ENCODE peak calls at places on chromosomes 3 and 15, in five cellular contexts. P is astrocyte of the spinal cord, J is K562, Y is neural progenitor cell, I is epithelial cell of esophagus. Q is an unnamed sample.

GRCh38 chr3:38723569-38724391 is 74.3 kb upstream of the SCN5A start:
- DNase-seq in P (no peak), J (peak; percentile 93), Y (no peak), I (no peak), Q (no peak)

GRCh38 chr3:114764056-114764492 is 383.0 kb downstream of the ZBTB20 start:
- DNase-seq in P (peak; percentile 3), J (no peak), Y (no peak), I (peak; percentile 10), Q (no peak)

GRCh38 chr3:135083179-135083578 is 288.1 kb downstream of the EPHB1 start:
- DNase-seq in P (no peak), J (no peak), Y (no peak), I (no peak), Q (no peak)

GRCh38 chr15:25422021-25422420 is 16.8 kb downstream of the UBE3A start:
- DNase-seq in P (no peak), J (no peak), Y (no peak), I (no peak), Q (no peak)

GRCh38 chr15:22890296-22890695 is 51.8 kb downstream of the NIPA2 start:
- DNase-seq in P (no peak), J (no peak), Y (no peak), I (no peak), Q (no peak)

GRCh38 chr15:64092864-64093626 is 593 bp downstream of the CIAO2A start:
- DNase-seq in P (peak; percentile 77), J (peak; percentile 85), Y (peak; percentile 61), I (peak; percentile 32), Q (no peak)

GRCh38 chr3:194491996-194492395 is 5.2 kb upstream of the ATP13A3 start:
- DNase-seq in P (no peak), J (no peak), Y (no peak), I (no peak), Q (no peak)

GRCh38 chr3:134317106-134317947 is 56.9 kb downstream of the AMOTL2 start:
- DNase-seq in P (peak; percentile 50), J (no peak), Y (no peak), I (peak; percentile 84), Q (no peak)

GRCh38 chr3:176651622-176652021 is 545.7 kb downstream of the TBL1XR1 start:
- DNase-seq in P (no peak), J (peak; percentile 7), Y (no peak), I (no peak), Q (no peak)
- TF ChIP-seq CTCF in P (no peak), J (peak; percentile 18), Y (no peak), I (no peak), Q (no peak)

GRCh38 chr3:158540066-158540465 is 30.9 kb upstream of the MLF1 start:
- DNase-seq in P (no peak), J (no peak), Y (no peak), I (no peak), Q (no peak)

DNA sequence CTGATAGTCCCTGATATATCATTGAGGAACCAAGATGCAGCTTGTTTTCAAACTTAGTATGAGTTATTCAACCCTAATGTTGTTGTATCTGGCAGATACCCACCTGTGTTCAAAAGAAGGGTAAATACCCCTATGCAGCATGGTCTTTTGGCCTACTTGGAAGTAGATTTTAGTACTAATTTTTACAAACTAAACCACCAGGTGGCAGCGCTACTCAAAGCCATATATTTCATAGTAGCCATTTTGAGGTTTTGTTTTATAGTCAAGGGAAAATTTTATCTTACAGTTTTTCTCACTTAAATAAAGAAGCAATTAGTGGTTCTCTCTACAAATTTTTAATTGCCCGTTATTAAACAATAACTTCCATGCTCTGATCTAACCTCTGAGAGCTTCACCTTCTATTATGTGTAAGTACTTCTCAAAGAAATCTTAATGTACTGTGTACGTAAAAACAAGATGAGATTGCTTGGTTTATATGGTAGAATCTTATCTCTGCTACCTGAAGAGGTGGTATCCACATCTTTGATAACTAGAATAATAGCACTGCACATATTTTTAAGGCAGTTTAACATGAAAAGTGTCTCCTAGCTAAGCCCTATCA is 31.5 kb upstream of the MLF1 start:
- DNase-seq in P (peak; percentile 72), J (peak; percentile 61), Y (peak; percentile 31), I (peak; percentile 55), Q (peak; percentile 26)
- TF ChIP-seq CTCF in P (peak; percentile 56), J (peak; percentile 63), Y (peak; percentile 61), I (peak; percentile 61), Q (no peak)

GRCh38 chr3:160159346-160159745 is 65.9 kb upstream of the C3orf80 start:
- DNase-seq in P (no peak), J (no peak), Y (no peak), I (no peak), Q (no peak)

GRCh38 chr3:160168290-160168689 is 56.9 kb upstream of the C3orf80 start:
- DNase-seq in P (no peak), J (no peak), Y (no peak), I (no peak), Q (no peak)

GRCh38 chr3:160162440-160162839 is 62.8 kb upstream of the C3orf80 start:
- DNase-seq in P (no peak), J (no peak), Y (peak; percentile 94), I (no peak), Q (no peak)

GRCh38 chr3:160159806-160160205 is 65.4 kb upstream of the C3orf80 start:
- DNase-seq in P (no peak), J (no peak), Y (peak; percentile 27), I (no peak), Q (no peak)

DNA sequence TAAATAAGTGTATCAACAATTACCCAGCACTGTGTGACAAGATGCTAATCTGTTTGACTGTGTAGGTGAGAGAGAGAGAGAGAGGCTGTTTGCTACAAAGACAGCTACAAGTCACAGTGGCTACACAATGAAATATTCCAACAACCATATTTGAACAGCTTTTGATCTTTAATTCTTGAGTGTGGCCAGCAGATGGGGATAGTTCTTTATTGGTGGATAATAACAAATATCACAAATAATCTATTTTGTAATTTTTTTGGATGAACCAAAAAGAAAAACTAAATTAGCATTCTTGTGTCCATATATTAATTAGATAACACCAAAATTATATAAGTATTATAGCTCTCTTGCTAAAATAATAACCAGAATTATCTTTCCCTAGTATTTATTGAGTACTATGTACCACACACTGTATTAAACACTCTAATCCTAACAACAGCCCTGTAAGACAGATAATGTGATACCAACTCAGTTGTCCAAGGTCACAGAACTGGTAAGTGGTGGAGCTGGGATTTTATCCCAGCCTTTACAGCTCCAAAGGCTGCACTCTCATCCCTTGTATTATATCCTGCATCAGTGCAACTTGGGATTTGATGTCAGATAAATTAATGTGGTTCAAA is 61.9 kb upstream of the C3orf80 start:
- DNase-seq in P (peak; percentile 55), J (peak; percentile 14), Y (no peak), I (peak; percentile 42), Q (no peak)
- TF ChIP-seq CTCF in P (peak; percentile 33), J (peak; percentile 64), Y (peak; percentile 29), I (peak; percentile 40), Q (no peak)

DNA sequence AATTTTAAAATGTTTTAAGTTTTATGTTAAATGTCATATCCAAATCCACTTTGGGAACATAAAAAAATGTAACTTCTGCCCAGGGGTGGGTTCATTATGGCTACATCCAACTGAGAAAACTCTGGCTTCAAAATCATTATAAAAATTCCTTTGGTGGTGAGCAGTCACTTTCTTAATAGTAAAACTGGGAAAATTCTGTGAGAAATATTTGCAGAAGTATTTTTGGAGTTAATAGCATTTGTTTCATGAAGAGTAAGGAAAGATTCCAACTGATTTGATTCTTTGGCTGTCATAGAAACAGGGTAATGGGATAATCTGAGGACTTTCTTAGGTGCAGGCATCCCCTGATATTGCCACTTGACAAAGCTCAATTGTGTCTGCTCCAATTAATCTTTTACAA is 38.8 kb downstream of the CPA3 start:
- DNase-seq in P (no peak), J (no peak), Y (no peak), I (no peak), Q (no peak)
- TF ChIP-seq CTCF in P (no peak), J (no peak), Y (no peak), I (no peak), Q (no peak)

DNA sequence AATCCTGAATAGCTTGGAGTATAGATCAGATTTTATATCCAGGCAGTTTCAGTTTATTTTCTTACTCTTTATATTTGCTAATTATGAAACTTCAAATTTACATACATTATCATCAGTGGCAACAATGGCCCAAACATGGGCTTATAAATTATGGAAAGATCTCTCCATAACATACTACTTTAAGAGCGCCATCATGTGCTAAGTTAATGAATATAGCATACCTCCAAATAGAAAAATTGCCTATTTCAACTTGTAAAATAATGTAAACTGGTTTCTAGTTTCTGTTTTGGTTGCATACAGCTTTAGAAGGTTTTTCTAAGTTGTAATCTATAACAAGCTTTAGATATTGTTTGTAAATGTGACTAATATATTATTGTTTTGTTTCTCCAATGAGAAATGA is 531.3 kb upstream of the UBE2E2 start:
- DNase-seq in P (no peak), J (no peak), Y (no peak), I (no peak), Q (no peak)
- TF ChIP-seq CTCF in P (no peak), J (no peak), Y (no peak), I (no peak), Q (no peak)

DNA sequence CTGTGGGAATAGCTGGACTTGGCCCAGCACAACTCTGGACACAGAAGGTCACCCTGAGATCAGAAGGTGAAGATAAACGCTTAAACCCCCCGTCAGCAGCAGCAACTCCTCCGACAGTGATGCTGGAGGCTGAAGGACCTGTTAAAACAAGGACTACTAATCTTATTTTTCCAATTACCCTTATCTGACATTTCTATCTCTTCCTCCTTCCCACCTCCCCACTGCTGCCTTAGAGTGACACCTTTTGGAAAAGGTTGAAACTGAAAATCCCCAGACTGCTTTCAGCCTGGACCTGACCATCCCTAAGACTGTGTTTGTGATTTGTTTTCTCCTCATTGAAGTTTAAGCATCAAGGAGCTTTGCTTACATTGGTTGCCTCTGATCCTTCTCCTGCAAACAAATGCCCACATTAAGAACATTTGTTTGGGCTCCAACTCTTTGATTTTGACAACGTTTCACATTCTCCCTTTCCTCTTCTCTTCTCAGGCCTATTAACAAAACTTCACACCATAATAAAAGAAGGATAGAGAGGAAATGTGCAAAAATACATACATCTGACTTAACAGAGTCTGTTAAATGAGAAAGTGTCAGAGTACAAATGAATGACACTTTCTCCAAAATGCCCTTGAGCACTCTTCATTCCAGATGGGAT is 410.6 kb upstream of the WNT5A start:
- DNase-seq in P (peak; percentile 27), J (no peak), Y (peak; percentile 57), I (peak; percentile 37), Q (no peak)
- TF ChIP-seq CTCF in P (peak; percentile 43), J (peak; percentile 32), Y (peak; percentile 75), I (peak; percentile 73), Q (no peak)

Q was measured in omental fat pad.